ENCODE peak calls at places on chromosomes 12 and 14, in nine cellular contexts. I, U, D, H, R, B, C, O and Y are unnamed samples.

GRCh38 chr12:122080149-122081107 is 1.9 kb downstream of the MLXIP start:
- DNase-seq in I (no peak), B (peak; percentile 93), H (peak; percentile 94), O (peak; percentile 59), C (no peak), D (peak; percentile 87), R (peak; percentile 77), U (peak; percentile 76), Y (no peak)

GRCh38 chr14:100203962-100204834 is 34.7 kb upstream of the YY1 start:
- DNase-seq in C (no peak), D (peak; percentile 72), B (no peak), I (no peak), H (peak; percentile 31), O (no peak), U (no peak), R (no peak), Y (no peak)

GRCh38 chr14:55388160-55388559 is 23.5 kb downstream of the ATG14 start:
- DNase-seq in O (no peak), U (peak; percentile 77), I (no peak), B (peak; percentile 89), D (peak; percentile 49), R (no peak), H (no peak), C (no peak), Y (no peak)

GRCh38 chr12:76329606-76330005 is 18.6 kb downstream of the BBS10 start:
- DNase-seq in U (no peak), O (no peak), H (no peak), C (no peak), D (no peak), B (no peak), I (no peak), R (no peak), Y (no peak)

GRCh38 chr14:106062502-106063272 is 536.3 kb downstream of the TMEM121 start:
- DNase-seq in R (no peak), U (no peak), O (no peak), H (no peak), I (no peak), D (no peak), C (no peak), B (no peak), Y (no peak)

GRCh38 chr14:45680531-45680930 is 427.5 kb upstream of the MIS18BP1 start:
- DNase-seq in I (no peak), O (no peak), C (no peak), U (no peak), R (no peak), D (no peak), H (no peak), B (no peak), Y (no peak)

GRCh38 chr12:86233126-86233525 is 23.1 kb downstream of the MGAT4C start:
- DNase-seq in I (no peak), C (no peak), U (no peak), B (peak; percentile 4), R (no peak), H (peak; percentile 24), D (peak; percentile 15), O (no peak), Y (no peak)

GRCh38 chr12:70875628-70876027 is 44.9 kb downstream of the PTPRR start:
- DNase-seq in C (no peak), I (no peak), O (no peak), R (no peak), D (no peak), H (no peak), B (no peak), U (no peak), Y (no peak)

GRCh38 chr14:30005114-30005698 is 77.6 kb upstream of the PRKD1 start:
- DNase-seq in O (no peak), C (no peak), U (peak; percentile 69), D (peak; percentile 88), I (peak; percentile 29), R (no peak), H (peak; percentile 86), B (peak; percentile 79), Y (no peak)

DNA sequence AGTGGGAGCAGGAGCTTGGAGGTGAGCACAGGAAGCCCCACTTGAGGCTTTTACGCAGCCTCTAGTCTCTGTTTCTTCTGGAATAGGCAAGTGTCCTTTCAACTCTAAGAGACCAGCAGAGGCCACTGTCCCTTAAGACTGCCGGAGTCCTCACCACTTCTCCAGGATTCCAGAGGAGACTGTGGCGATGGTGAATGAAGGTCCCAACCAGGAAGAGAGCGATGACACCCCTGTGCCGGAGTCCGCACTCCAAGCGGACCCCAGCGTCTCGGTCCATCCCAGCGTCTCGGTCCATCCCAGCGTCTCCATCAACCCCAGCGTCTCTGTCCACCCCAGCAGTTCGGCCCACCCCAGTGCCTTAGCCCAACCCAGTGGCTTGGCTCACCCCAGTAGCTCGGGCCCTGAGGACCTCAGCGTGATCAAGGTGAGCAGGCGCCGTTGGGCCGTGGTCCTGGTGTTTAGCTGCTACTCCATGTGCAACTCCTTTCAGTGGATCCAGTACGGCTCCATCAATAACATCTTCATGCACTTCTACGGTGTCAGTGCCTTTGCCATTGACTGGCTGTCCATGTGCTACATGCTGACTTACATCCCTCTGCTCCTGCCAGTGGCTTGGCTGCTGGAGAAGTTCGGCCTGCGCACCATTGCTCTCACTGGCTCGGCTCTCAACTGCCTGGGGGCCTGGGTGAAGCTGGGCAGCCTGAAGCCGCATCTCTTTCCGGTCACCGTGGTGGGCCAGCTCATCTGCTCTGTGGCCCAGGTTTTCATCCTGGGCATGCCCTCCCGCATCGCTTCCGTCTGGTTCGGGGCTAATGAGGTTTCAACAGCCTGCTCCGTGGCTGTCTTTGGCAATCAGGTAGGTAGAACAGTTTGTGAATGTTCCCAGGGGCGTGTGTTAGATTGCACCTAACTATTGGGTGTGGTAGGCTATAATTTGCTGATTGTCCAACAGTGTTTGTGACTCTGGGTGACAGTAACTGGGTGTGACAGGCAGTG is 664 bp downstream of the FLVCR2 start:
- DNase-seq in R (peak; percentile 60), U (peak; percentile 37), O (no peak), D (peak; percentile 76), B (peak; percentile 20), H (peak; percentile 50), I (no peak), C (no peak), Y (peak; percentile 39)
- TF ChIP-seq CTCF in R (peak; percentile 31), U (peak; percentile 58), O (peak; percentile 41), D (peak; percentile 43), B (peak; percentile 31), H (peak; percentile 13), I (no peak), C (peak; percentile 27), Y (no peak)

GRCh38 chr14:92656306-92656705 is 92.1 kb downstream of the LGMN start:
- DNase-seq in O (no peak), D (no peak), H (no peak), I (no peak), R (no peak), B (peak; percentile 33), U (peak; percentile 14), C (no peak), Y (no peak)
- TF ChIP-seq CTCF in O (no peak), D (peak; percentile 13), H (peak; percentile 12), I (no peak), R (no peak), B (peak; percentile 7), U (peak; percentile 48), C (no peak), Y (no peak)

GRCh38 chr12:49636979-49637378 is 13.6 kb downstream of the PRPF40B start:
- DNase-seq in O (peak; percentile 46), I (peak; percentile 86), R (peak; percentile 14), H (peak; percentile 81), D (peak; percentile 77), C (no peak), U (peak; percentile 60), B (peak; percentile 82), Y (peak; percentile 81)
- TF ChIP-seq CTCF in O (peak; percentile 69), I (peak; percentile 61), R (peak; percentile 44), H (peak; percentile 86), D (peak; percentile 90), C (peak; percentile 54), U (peak; percentile 82), B (peak; percentile 85), Y (peak; percentile 54)

GRCh38 chr12:9660046-9660445 is 9.5 kb upstream of the CLEC2D start:
- DNase-seq in B (no peak), D (no peak), U (no peak), H (no peak), I (no peak), C (no peak), R (no peak), O (no peak), Y (no peak)
- TF ChIP-seq CTCF in B (no peak), D (no peak), U (no peak), H (no peak), I (no peak), C (no peak), R (no peak), O (no peak), Y (no peak)